ENCODE peak calls at places on chromosomes 16 and 17, in five cellular contexts. P, I, U, R and F are unnamed samples.

GRCh38 chr16:27222499-27223225 is 19.3 kb downstream of the KDM8 start:
- DNase-seq in R (no peak), I (peak), U (peak), P (peak), F (peak)

GRCh38 chr17:81727324-81728031 is 15.4 kb downstream of the SLC25A10 start:
- DNase-seq in R (no peak), P (no peak), I (no peak), U (no peak), F (no peak)

GRCh38 chr16:68079616-68080344 is 5.4 kb upstream of the NFATC3 start:
- DNase-seq in P (peak), U (no peak), R (no peak), I (no peak), F (peak)

GRCh38 chr16:4218202-4218601 is 23.7 kb downstream of the SRL start:
- DNase-seq in I (no peak), P (no peak), U (no peak), R (no peak), F (no peak)

GRCh38 chr16:977096-977701 is 4.4 kb upstream of the SOX8 start:
- DNase-seq in U (no peak), R (peak), I (no peak), P (no peak), F (no peak)

GRCh38 chr16:12271006-12271405 is 294.5 kb downstream of the SNX29 start:
- DNase-seq in R (no peak), P (no peak), U (peak), I (peak), F (no peak)

GRCh38 chr17:13002761-13003453 is 14.9 kb downstream of the ELAC2 start:
- DNase-seq in U (peak), P (peak), I (peak), R (peak), F (peak)

GRCh38 chr16:73015612-73016487 is 32.1 kb downstream of the ZFHX3 start:
- DNase-seq in R (no peak), P (no peak), I (no peak), U (no peak), F (no peak)

GRCh38 chr17:6061290-6061689 is 8.9 kb upstream of the WSCD1 start:
- DNase-seq in I (peak), U (peak), R (no peak), P (no peak), F (no peak)

GRCh38 chr17:46976626-46977270 is 2.3 kb downstream of the RPRML start:
- DNase-seq in U (no peak), I (no peak), R (no peak), P (no peak), F (no peak)

GRCh38 chr16:85126731-85127662 is 14.7 kb upstream of the CIBAR2 start:
- DNase-seq in U (peak), P (peak), I (peak), R (no peak), F (no peak)

GRCh38 chr17:49191917-49192741 is 18.2 kb downstream of the GNGT2 start:
- DNase-seq in U (peak), I (peak), P (peak), R (peak), F (peak)

GRCh38 chr17:75591722-75592302 is 4.2 kb downstream of the MYO15B start:
- DNase-seq in U (no peak), I (no peak), P (no peak), R (no peak), F (no peak)

GRCh38 chr16:89400740-89401139 is 89.6 kb downstream of the ANKRD11 start:
- DNase-seq in P (no peak), R (no peak), I (no peak), U (no peak), F (no peak)

GRCh38 chr16:28053461-28053860 is 10.1 kb downstream of the GSG1L start:
- DNase-seq in U (no peak), I (no peak), R (no peak), P (no peak), F (no peak)

GRCh38 chr17:12665263-12666210 is at the start of gene MYOCD:
- DNase-seq in R (no peak), I (peak), U (peak), P (peak), F (peak)

GRCh38 chr16:3789375-3790067 is 72.2 kb upstream of the TRAP1 start:
- DNase-seq in U (no peak), R (no peak), I (no peak), P (no peak), F (no peak)

GRCh38 chr16:30541502-30542329 is 7.1 kb upstream of the ZNF747 start:
- DNase-seq in R (no peak), P (no peak), U (peak), I (peak), F (no peak)

GRCh38 chr17:83015511-83015910 is 63.9 kb upstream of the METRNL start:
- DNase-seq in R (no peak), U (no peak), I (no peak), P (no peak), F (no peak)

GRCh38 chr16:56883586-56883985 is 18.6 kb downstream of the SLC12A3 start:
- DNase-seq in U (no peak), P (no peak), I (no peak), R (no peak), F (no peak)

GRCh38 chr16:89038811-89039735 is 54.6 kb upstream of the ACSF3 start:
- DNase-seq in R (no peak), I (no peak), U (no peak), P (no peak), F (no peak)

GRCh38 chr17:39753514-39754160 is 15.9 kb downstream of the GRB7 start:
- DNase-seq in R (no peak), U (no peak), P (peak), I (peak), F (peak)

GRCh38 chr17:8140058-8140412 is 12.2 kb downstream of the PER1 start:
- DNase-seq in R (no peak), P (peak), I (no peak), U (no peak), F (no peak)

GRCh38 chr16:3065742-3066439 is 451 bp downstream of the IL32 start:
- DNase-seq in I (no peak), R (no peak), U (no peak), P (no peak), F (no peak)